ENCODE peak calls at places on chromosomes 11 and 22, in six cellular contexts. One of them, this sample, is unnamed.

GRCh38 chr11:78542007-78542406 is 32.7 kb downstream of the NARS2 start:
- DNase-seq in progenitor cell of endocrine pancreas: no peak
- DNase-seq in astrocyte of the cerebellum: no peak
- DNase-seq in fibroblast of mammary gland: no peak
- DNase-seq in astrocyte of the spinal cord: peak; percentile 9
- DNase-seq in IMR-90: peak; percentile 79
- DNase-seq in this sample: no peak

GRCh38 chr22:28141614-28142013 is 222.6 kb upstream of the PITPNB start:
- DNase-seq in progenitor cell of endocrine pancreas: no peak
- DNase-seq in astrocyte of the cerebellum: peak; percentile 84
- DNase-seq in fibroblast of mammary gland: peak; percentile 83
- DNase-seq in astrocyte of the spinal cord: peak; percentile 84
- DNase-seq in IMR-90: peak; percentile 77
- DNase-seq in this sample: no peak

GRCh38 chr22:19713650-19714319 is 518 bp upstream of the SEPTIN5 start:
- DNase-seq in progenitor cell of endocrine pancreas: no peak
- DNase-seq in astrocyte of the cerebellum: no peak
- DNase-seq in fibroblast of mammary gland: no peak
- DNase-seq in astrocyte of the spinal cord: no peak
- DNase-seq in IMR-90: no peak
- DNase-seq in this sample: no peak

GRCh38 chr22:42347281-42347824 is 76.9 kb upstream of the TCF20 start:
- DNase-seq in progenitor cell of endocrine pancreas: no peak
- DNase-seq in astrocyte of the cerebellum: no peak
- DNase-seq in fibroblast of mammary gland: no peak
- DNase-seq in astrocyte of the spinal cord: no peak
- DNase-seq in IMR-90: no peak
- DNase-seq in this sample: no peak

GRCh38 chr11:7575841-7576451 is 62.1 kb downstream of the PPFIBP2 start:
- DNase-seq in progenitor cell of endocrine pancreas: no peak
- DNase-seq in astrocyte of the cerebellum: peak; percentile 26
- DNase-seq in fibroblast of mammary gland: no peak
- DNase-seq in astrocyte of the spinal cord: no peak
- DNase-seq in IMR-90: no peak
- DNase-seq in this sample: no peak

GRCh38 chr11:18322818-18323570 is 627 bp downstream of the GTF2H1 start:
- DNase-seq in progenitor cell of endocrine pancreas: no peak
- DNase-seq in astrocyte of the cerebellum: no peak
- DNase-seq in fibroblast of mammary gland: no peak
- DNase-seq in astrocyte of the spinal cord: no peak
- DNase-seq in IMR-90: no peak
- DNase-seq in this sample: no peak

GRCh38 chr11:69444381-69445130 is 36.9 kb upstream of the LINC01488 start:
- DNase-seq in progenitor cell of endocrine pancreas: peak; percentile 32
- DNase-seq in astrocyte of the cerebellum: no peak
- DNase-seq in fibroblast of mammary gland: peak; percentile 93
- DNase-seq in astrocyte of the spinal cord: peak; percentile 78
- DNase-seq in IMR-90: peak; percentile 93
- DNase-seq in this sample: peak; percentile 87

GRCh38 chr22:22746061-22746962 is 101.9 kb downstream of the GGTLC2 start:
- DNase-seq in progenitor cell of endocrine pancreas: no peak
- DNase-seq in astrocyte of the cerebellum: no peak
- DNase-seq in fibroblast of mammary gland: no peak
- DNase-seq in astrocyte of the spinal cord: no peak
- DNase-seq in IMR-90: no peak
- DNase-seq in this sample: no peak

GRCh38 chr11:32874144-32874543 is 18.5 kb upstream of the QSER1 start:
- DNase-seq in progenitor cell of endocrine pancreas: no peak
- DNase-seq in astrocyte of the cerebellum: no peak
- DNase-seq in fibroblast of mammary gland: no peak
- DNase-seq in astrocyte of the spinal cord: no peak
- DNase-seq in IMR-90: no peak
- DNase-seq in this sample: no peak

GRCh38 chr11:69327741-69328191 is 33.8 kb downstream of the MYEOV start:
- DNase-seq in progenitor cell of endocrine pancreas: no peak
- DNase-seq in astrocyte of the cerebellum: no peak
- DNase-seq in fibroblast of mammary gland: no peak
- DNase-seq in astrocyte of the spinal cord: no peak
- DNase-seq in IMR-90: no peak
- DNase-seq in this sample: no peak

GRCh38 chr11:91967018-91967715 is 257.5 kb upstream of the FAT3 start:
- DNase-seq in progenitor cell of endocrine pancreas: no peak
- DNase-seq in astrocyte of the cerebellum: no peak
- DNase-seq in fibroblast of mammary gland: peak; percentile 17
- DNase-seq in astrocyte of the spinal cord: no peak
- DNase-seq in IMR-90: no peak
- DNase-seq in this sample: no peak

GRCh38 chr11:102518296-102519094 is 12.1 kb downstream of the MMP7 start:
- DNase-seq in progenitor cell of endocrine pancreas: no peak
- DNase-seq in astrocyte of the cerebellum: peak; percentile 31
- DNase-seq in fibroblast of mammary gland: no peak
- DNase-seq in astrocyte of the spinal cord: no peak
- DNase-seq in IMR-90: no peak
- DNase-seq in this sample: no peak

GRCh38 chr11:17157773-17158172 is 50.0 kb downstream of the PIK3C2A start:
- DNase-seq in progenitor cell of endocrine pancreas: no peak
- DNase-seq in astrocyte of the cerebellum: no peak
- DNase-seq in fibroblast of mammary gland: no peak
- DNase-seq in astrocyte of the spinal cord: no peak
- DNase-seq in IMR-90: no peak
- DNase-seq in this sample: no peak

GRCh38 chr22:48084041-48084748 is 1321.7 kb downstream of the TBC1D22A start:
- DNase-seq in progenitor cell of endocrine pancreas: no peak
- DNase-seq in astrocyte of the cerebellum: no peak
- DNase-seq in fibroblast of mammary gland: no peak
- DNase-seq in astrocyte of the spinal cord: no peak
- DNase-seq in IMR-90: no peak
- DNase-seq in this sample: no peak

GRCh38 chr11:118673361-118674093 is 5.9 kb downstream of the TREH start:
- DNase-seq in progenitor cell of endocrine pancreas: no peak
- DNase-seq in astrocyte of the cerebellum: no peak
- DNase-seq in fibroblast of mammary gland: no peak
- DNase-seq in astrocyte of the spinal cord: no peak
- DNase-seq in IMR-90: no peak
- DNase-seq in this sample: no peak

GRCh38 chr11:33027846-33028536 is 11.4 kb upstream of the TCP11L1 start:
- DNase-seq in progenitor cell of endocrine pancreas: no peak
- DNase-seq in astrocyte of the cerebellum: no peak
- DNase-seq in fibroblast of mammary gland: no peak
- DNase-seq in astrocyte of the spinal cord: no peak
- DNase-seq in IMR-90: peak; percentile 62
- DNase-seq in this sample: no peak

GRCh38 chr11:110716361-110716760 is 4.1 kb upstream of the ARHGAP20 start:
- DNase-seq in progenitor cell of endocrine pancreas: no peak
- DNase-seq in astrocyte of the cerebellum: no peak
- DNase-seq in fibroblast of mammary gland: peak; percentile 63
- DNase-seq in astrocyte of the spinal cord: peak; percentile 53
- DNase-seq in IMR-90: peak; percentile 77
- DNase-seq in this sample: no peak

GRCh38 chr22:36017661-36018091 is 10.9 kb downstream of the RBFOX2 start:
- DNase-seq in progenitor cell of endocrine pancreas: no peak
- DNase-seq in astrocyte of the cerebellum: no peak
- DNase-seq in fibroblast of mammary gland: no peak
- DNase-seq in astrocyte of the spinal cord: no peak
- DNase-seq in IMR-90: no peak
- DNase-seq in this sample: no peak

GRCh38 chr22:28230682-28231081 is 311.6 kb upstream of the PITPNB start:
- DNase-seq in progenitor cell of endocrine pancreas: no peak
- DNase-seq in astrocyte of the cerebellum: no peak
- DNase-seq in fibroblast of mammary gland: peak; percentile 57
- DNase-seq in astrocyte of the spinal cord: no peak
- DNase-seq in IMR-90: peak; percentile 18
- DNase-seq in this sample: no peak

GRCh38 chr11:69002101-69002742 is 10.8 kb downstream of the MRGPRF start:
- DNase-seq in progenitor cell of endocrine pancreas: peak; percentile 3
- DNase-seq in astrocyte of the cerebellum: no peak
- DNase-seq in fibroblast of mammary gland: no peak
- DNase-seq in astrocyte of the spinal cord: no peak
- DNase-seq in IMR-90: no peak
- DNase-seq in this sample: no peak

GRCh38 chr22:21942407-21942895 is 10.2 kb downstream of the PPM1F start:
- DNase-seq in progenitor cell of endocrine pancreas: no peak
- DNase-seq in astrocyte of the cerebellum: peak; percentile 74
- DNase-seq in fibroblast of mammary gland: peak; percentile 90
- DNase-seq in astrocyte of the spinal cord: peak; percentile 91
- DNase-seq in IMR-90: peak; percentile 88
- DNase-seq in this sample: peak; percentile 35

GRCh38 chr11:1230456-1231395 is 7.9 kb downstream of the MUC5B start:
- DNase-seq in progenitor cell of endocrine pancreas: no peak
- DNase-seq in astrocyte of the cerebellum: no peak
- DNase-seq in fibroblast of mammary gland: no peak
- DNase-seq in astrocyte of the spinal cord: no peak
- DNase-seq in IMR-90: no peak
- DNase-seq in this sample: no peak

GRCh38 chr11:10885703-10886363 is 28.0 kb upstream of the ZBED5 start:
- DNase-seq in progenitor cell of endocrine pancreas: no peak
- DNase-seq in astrocyte of the cerebellum: no peak
- DNase-seq in fibroblast of mammary gland: peak; percentile 91
- DNase-seq in astrocyte of the spinal cord: peak; percentile 84
- DNase-seq in IMR-90: peak; percentile 90
- DNase-seq in this sample: no peak

GRCh38 chr11:13031349-13031748 is 22.2 kb downstream of the RASSF10 start:
- DNase-seq in progenitor cell of endocrine pancreas: no peak
- DNase-seq in astrocyte of the cerebellum: no peak
- DNase-seq in fibroblast of mammary gland: no peak
- DNase-seq in astrocyte of the spinal cord: no peak
- DNase-seq in IMR-90: no peak
- DNase-seq in this sample: no peak

GRCh38 chr22:46053563-46054090 is 76.7 kb upstream of the WNT7B start:
- DNase-seq in progenitor cell of endocrine pancreas: no peak
- DNase-seq in astrocyte of the cerebellum: no peak
- DNase-seq in fibroblast of mammary gland: peak; percentile 65
- DNase-seq in astrocyte of the spinal cord: peak; percentile 61
- DNase-seq in IMR-90: peak; percentile 38
- DNase-seq in this sample: no peak

GRCh38 chr11:60887531-60887930 is 18.9 kb downstream of the PRPF19 start:
- DNase-seq in progenitor cell of endocrine pancreas: no peak
- DNase-seq in astrocyte of the cerebellum: peak; percentile 52
- DNase-seq in fibroblast of mammary gland: peak; percentile 69
- DNase-seq in astrocyte of the spinal cord: peak; percentile 65
- DNase-seq in IMR-90: peak; percentile 61
- DNase-seq in this sample: no peak
- TF ChIP-seq CTCF in progenitor cell of endocrine pancreas: peak; percentile 62
- TF ChIP-seq CTCF in astrocyte of the cerebellum: peak; percentile 79
- TF ChIP-seq CTCF in fibroblast of mammary gland: peak; percentile 85
- TF ChIP-seq CTCF in astrocyte of the spinal cord: peak; percentile 80
- TF ChIP-seq CTCF in IMR-90: peak; percentile 75
- TF ChIP-seq CTCF in this sample: peak; percentile 67

GRCh38 chr11:77062924-77063323 is 3.8 kb upstream of the CAPN5 start:
- DNase-seq in progenitor cell of endocrine pancreas: no peak
- DNase-seq in astrocyte of the cerebellum: no peak
- DNase-seq in fibroblast of mammary gland: no peak
- DNase-seq in astrocyte of the spinal cord: no peak
- DNase-seq in IMR-90: no peak
- DNase-seq in this sample: no peak
- TF ChIP-seq CTCF in progenitor cell of endocrine pancreas: no peak
- TF ChIP-seq CTCF in astrocyte of the cerebellum: peak; percentile 19
- TF ChIP-seq CTCF in fibroblast of mammary gland: peak; percentile 16
- TF ChIP-seq CTCF in astrocyte of the spinal cord: no peak
- TF ChIP-seq CTCF in IMR-90: no peak
- TF ChIP-seq CTCF in this sample: no peak

GRCh38 chr11:61460474-61460881 is 30.6 kb downstream of the SDHAF2 start:
- DNase-seq in progenitor cell of endocrine pancreas: no peak
- DNase-seq in astrocyte of the cerebellum: peak; percentile 16
- DNase-seq in fibroblast of mammary gland: peak; percentile 62
- DNase-seq in astrocyte of the spinal cord: no peak
- DNase-seq in IMR-90: no peak
- DNase-seq in this sample: no peak
- TF ChIP-seq CTCF in progenitor cell of endocrine pancreas: no peak
- TF ChIP-seq CTCF in astrocyte of the cerebellum: no peak
- TF ChIP-seq CTCF in fibroblast of mammary gland: no peak
- TF ChIP-seq CTCF in astrocyte of the spinal cord: no peak
- TF ChIP-seq CTCF in IMR-90: no peak
- TF ChIP-seq CTCF in this sample: no peak

GRCh38 chr11:132466983-132467382 is 1065.3 kb downstream of the OPCML start:
- DNase-seq in progenitor cell of endocrine pancreas: no peak
- DNase-seq in astrocyte of the cerebellum: no peak
- DNase-seq in fibroblast of mammary gland: no peak
- DNase-seq in astrocyte of the spinal cord: no peak
- DNase-seq in IMR-90: no peak
- DNase-seq in this sample: no peak

GRCh38 chr11:132463941-132464340 is 1068.4 kb downstream of the OPCML start:
- DNase-seq in progenitor cell of endocrine pancreas: no peak
- DNase-seq in astrocyte of the cerebellum: no peak
- DNase-seq in fibroblast of mammary gland: no peak
- DNase-seq in astrocyte of the spinal cord: no peak
- DNase-seq in IMR-90: no peak
- DNase-seq in this sample: no peak

DNA sequence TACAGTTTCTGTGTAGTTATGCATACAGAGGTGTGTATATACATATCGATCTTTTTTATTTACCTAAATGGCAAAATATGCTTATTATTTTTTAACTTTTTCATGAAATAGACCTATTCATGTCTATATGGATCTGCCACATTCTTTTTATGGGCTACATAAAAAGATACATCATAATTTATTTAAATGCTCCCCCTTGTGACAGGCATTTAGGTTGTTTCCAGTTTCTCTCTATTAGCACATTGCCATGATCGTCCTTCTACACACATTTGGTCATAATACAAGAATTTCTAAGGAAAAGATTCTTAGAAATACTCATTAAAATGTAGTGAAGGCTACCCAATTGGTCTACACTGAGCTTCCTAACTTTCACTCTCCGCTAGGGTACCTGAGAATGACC is 1067.4 kb downstream of the OPCML start:
- DNase-seq in progenitor cell of endocrine pancreas: no peak
- DNase-seq in astrocyte of the cerebellum: no peak
- DNase-seq in fibroblast of mammary gland: no peak
- DNase-seq in astrocyte of the spinal cord: no peak
- DNase-seq in IMR-90: no peak
- DNase-seq in this sample: no peak
- TF ChIP-seq CTCF in progenitor cell of endocrine pancreas: no peak
- TF ChIP-seq CTCF in astrocyte of the cerebellum: peak; percentile 3
- TF ChIP-seq CTCF in fibroblast of mammary gland: no peak
- TF ChIP-seq CTCF in astrocyte of the spinal cord: no peak
- TF ChIP-seq CTCF in IMR-90: no peak
- TF ChIP-seq CTCF in this sample: no peak

GRCh38 chr11:57116654-57117053 is 65.1 kb upstream of the LRRC55 start:
- DNase-seq in progenitor cell of endocrine pancreas: no peak
- DNase-seq in astrocyte of the cerebellum: peak; percentile 16
- DNase-seq in fibroblast of mammary gland: peak; percentile 69
- DNase-seq in astrocyte of the spinal cord: peak; percentile 53
- DNase-seq in IMR-90: peak; percentile 44
- DNase-seq in this sample: peak; percentile 15
- TF ChIP-seq CTCF in progenitor cell of endocrine pancreas: peak; percentile 63
- TF ChIP-seq CTCF in astrocyte of the cerebellum: peak; percentile 49
- TF ChIP-seq CTCF in fibroblast of mammary gland: peak; percentile 62
- TF ChIP-seq CTCF in astrocyte of the spinal cord: peak; percentile 48
- TF ChIP-seq CTCF in IMR-90: peak; percentile 54
- TF ChIP-seq CTCF in this sample: peak; percentile 53